ENCODE peak calls at places on chromosomes 6 and 20, in six cellular contexts. L is PC-3, V is H9, M is GM12878, R is breast epithelium, Z is heart left ventricle. D is an unnamed sample. For H3K4me1, the result is how much of the 10 kb centered on the place peaks cover.

GRCh38 chr20:35561268-35561667 is 19.4 kb downstream of the ERGIC3 start:
- DNase-seq in V (peak), L (peak), Z (no peak), M (no peak), R (no peak), D (no peak)

GRCh38 chr6:4345543-4345942 is 210.2 kb upstream of the ECI2 start:
- DNase-seq in R (no peak), L (no peak), V (no peak), M (no peak), Z (peak), D (no peak)

GRCh38 chr20:13295637-13296036 is 74.6 kb downstream of the ISM1 start:
- DNase-seq in L (no peak), V (peak), R (no peak), Z (no peak), M (no peak), D (no peak)

GRCh38 chr20:63056236-63057132 is 49.7 kb upstream of the BHLHE23 start:
- DNase-seq in V (peak), M (no peak), Z (no peak), L (peak), R (no peak), D (peak)

GRCh38 chr6:170223718-170224693 is 66.9 kb downstream of the DLL1 start:
- DNase-seq in M (no peak), R (no peak), Z (peak), L (no peak), V (no peak), D (no peak)

GRCh38 chr20:53224851-53225250 is 252.7 kb downstream of the TSHZ2 start:
- DNase-seq in L (no peak), R (no peak), M (no peak), Z (no peak), V (no peak), D (no peak)

GRCh38 chr6:155352812-155353211 is 38.5 kb upstream of the TFB1M start:
- DNase-seq in L (no peak), Z (no peak), V (no peak), R (no peak), M (no peak), D (no peak)

GRCh38 chr6:26304213-26305096 is 60.5 kb upstream of the BTN3A2 start:
- DNase-seq in L (no peak), V (no peak), R (no peak), M (no peak), Z (peak), D (no peak)

GRCh38 chr6:138035070-138035469 is 72.1 kb downstream of the PERP start:
- DNase-seq in V (no peak), Z (no peak), L (peak), M (no peak), R (no peak), D (no peak)

GRCh38 chr20:13771853-13772453 is 12.8 kb downstream of the ESF1 start:
- DNase-seq in M (no peak), L (peak), R (no peak), Z (no peak), V (no peak), D (no peak)

GRCh38 chr6:145539831-145540230 is 195.5 kb downstream of the EPM2A start:
- DNase-seq in R (no peak), Z (no peak), L (peak), V (no peak), M (no peak), D (no peak)

GRCh38 chr20:19275630-19276071 is 63.2 kb downstream of the SLC24A3 start:
- DNase-seq in L (no peak), Z (peak), V (no peak), R (peak), M (no peak), D (peak)

GRCh38 chr6:69847507-69847812 is 18.9 kb upstream of the COL19A1 start:
- DNase-seq in V (no peak), Z (no peak), R (no peak), L (no peak), M (no peak), D (no peak)

GRCh38 chr20:37821691-37822655 is 81.0 kb upstream of the VSTM2L start:
- DNase-seq in V (no peak), R (peak), M (no peak), Z (no peak), L (no peak), D (no peak)

DNA sequence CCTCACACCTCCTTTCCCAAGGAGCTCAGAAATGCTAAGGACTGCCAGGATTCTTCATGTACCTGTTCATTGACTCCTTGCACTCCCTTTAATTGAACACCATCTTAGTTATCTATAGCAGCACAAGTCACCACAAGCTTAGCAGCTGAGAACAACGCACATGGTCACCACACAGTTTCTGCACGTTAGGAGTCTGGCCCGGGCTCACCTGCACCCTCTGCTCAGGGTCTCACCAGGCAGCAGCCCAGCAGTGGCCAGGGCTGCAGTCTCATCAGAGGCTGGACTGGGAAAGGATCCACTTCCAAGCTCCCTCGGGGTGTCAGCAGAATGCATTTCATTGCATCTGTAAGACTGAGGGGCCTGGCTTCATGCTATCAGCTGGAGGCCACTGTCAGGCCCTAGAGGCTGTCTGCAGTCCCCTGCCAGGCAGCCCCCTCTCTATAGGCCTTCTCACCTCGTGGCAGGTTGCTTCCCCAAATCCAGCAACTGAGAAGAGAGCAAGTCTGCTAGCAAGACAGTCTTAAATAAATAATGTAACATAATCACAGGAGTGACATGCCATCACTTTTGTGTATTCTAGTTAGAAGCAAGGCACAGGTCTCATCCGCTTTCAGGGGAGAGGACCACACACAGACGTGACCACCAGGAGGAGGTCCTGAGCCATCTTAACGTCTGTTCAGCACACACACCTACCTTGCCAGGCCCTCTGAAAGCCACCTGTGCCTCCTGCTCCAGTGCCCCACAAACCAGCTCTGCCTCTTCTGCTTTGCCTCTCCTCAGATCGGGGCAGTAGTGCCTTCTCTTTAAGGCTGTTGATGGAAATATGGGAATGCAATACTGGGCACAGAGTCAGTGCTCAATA is 165.2 kb upstream of the CST7 start:
- DNase-seq in Z (no peak), L (peak), R (no peak), M (peak), V (peak), D (peak)
- TF ChIP-seq CTCF in Z (no peak), L (peak), R (no peak), M (peak), V (peak), D (no peak)

DNA sequence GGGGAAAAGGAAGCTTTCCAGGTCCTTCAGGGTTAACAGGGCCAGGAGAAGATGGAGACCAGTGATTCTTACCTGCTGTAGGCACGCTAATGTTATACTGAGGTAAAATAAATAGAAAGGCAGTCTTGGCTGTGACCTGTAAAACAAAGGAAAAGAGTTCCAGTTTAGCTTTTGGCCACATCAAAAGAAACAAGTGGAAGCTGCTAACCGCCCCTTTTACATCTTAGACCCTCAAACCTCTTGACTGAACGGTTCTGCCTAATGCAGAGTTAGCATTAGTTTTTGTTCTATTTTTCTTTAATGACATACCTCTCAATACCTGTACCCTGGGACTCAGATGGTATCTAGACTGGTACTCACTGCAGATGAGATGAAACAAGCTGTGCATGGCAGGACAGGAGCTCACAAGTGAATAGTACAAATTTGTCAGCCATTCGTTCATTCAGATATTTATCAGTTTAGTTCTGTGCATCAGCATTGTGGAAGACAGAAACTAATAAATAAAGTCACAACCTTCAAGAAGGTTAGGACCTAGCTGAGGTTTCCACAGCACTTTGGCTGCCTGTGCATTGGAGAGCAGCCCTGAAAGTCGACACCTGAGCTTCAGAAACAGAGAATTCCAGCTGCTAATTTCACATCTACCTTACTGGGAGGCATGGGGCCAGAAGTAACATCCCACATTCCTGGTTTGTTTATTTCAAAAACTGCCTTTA is 41.0 kb downstream of the TRAM2 start:
- DNase-seq in V (no peak), Z (no peak), R (no peak), L (no peak), M (no peak), D (no peak)
- H3K4me1 ChIP-seq in V (under half), Z (under half), R (under half), L (under half), M (under half), D (under half)

GRCh38 chr6:31707701-31708100 is 1.0 kb downstream of the LY6G6F start:
- DNase-seq in M (no peak), Z (no peak), L (no peak), V (no peak), R (no peak), D (no peak)
- TF ChIP-seq CTCF in M (no peak), Z (no peak), L (no peak), V (no peak), R (no peak), D (no peak)

DNA sequence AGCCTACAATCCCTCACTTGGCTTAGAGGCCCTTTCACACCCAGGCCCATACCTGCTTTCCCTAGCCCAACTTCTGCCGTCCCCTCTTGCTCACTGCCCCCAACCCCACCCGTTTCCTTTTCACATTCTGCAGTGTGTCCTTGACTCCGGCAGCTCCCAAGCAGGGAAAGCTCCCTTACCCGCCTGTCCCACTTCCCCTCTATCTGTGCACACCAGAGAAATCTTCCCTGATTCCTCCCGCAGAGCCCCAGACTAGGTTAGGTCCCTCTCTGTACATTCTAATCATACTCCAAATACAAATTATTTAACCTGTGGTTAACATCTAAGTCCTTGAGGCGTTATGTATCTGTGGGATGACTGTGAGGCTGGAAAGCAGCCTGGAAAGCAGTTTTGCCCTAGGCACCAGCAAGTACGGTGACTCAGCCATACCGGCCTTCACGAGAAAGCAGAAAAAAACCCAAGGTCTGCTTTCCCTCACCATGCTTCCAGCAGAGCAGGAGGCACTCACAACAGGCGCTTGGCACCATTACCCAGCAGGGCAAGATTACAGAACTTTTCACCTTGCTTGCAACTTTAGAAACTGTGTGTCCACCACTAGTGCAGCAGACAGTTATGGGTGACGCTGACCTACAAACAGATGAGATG is 22.3 kb downstream of the ELOVL5 start:
- DNase-seq in Z (peak), M (no peak), L (peak), R (peak), V (peak), D (no peak)
- H3K4me1 ChIP-seq in Z (under half), M (under half), L (half or more), R (under half), V (under half), D (under half)

DNA sequence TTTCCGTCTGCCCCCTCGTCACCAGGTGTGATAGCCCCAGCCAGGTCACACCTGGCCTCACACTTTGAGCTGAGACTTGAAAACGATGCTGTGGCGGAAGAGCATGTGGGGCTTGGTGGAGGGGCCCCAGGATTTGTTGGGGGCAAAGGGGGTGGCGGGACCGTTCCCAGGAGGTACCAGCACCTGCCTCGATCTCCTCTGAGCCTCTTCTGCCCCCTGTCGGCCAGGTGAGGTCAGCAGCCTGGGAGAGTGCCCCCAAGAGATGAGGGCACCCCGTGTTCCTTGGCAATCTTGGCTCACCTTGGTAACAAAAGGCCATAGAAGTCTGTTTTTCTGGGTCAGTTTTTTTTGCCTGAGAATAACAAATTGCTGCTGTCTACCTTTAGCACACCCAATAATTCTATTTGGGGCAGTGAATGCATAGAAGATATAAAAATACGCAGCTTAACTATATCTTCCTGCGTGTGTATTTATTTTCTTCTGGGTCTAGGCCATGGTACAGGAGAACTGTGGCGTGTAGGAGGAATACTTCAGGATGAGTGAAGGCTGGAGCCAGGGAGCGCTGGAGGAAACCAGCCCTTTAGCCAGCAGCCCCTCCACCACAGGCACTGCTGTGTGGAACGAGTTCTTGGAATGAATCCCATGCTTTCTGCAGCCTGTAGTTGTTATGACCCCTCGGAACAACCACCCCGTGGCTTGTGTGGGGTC is 25.2 kb downstream of the SPATA2 start:
- DNase-seq in L (peak), Z (no peak), M (no peak), R (no peak), V (no peak), D (no peak)
- TF ChIP-seq CTCF in L (peak), Z (no peak), M (no peak), R (peak), V (peak), D (peak)

DNA sequence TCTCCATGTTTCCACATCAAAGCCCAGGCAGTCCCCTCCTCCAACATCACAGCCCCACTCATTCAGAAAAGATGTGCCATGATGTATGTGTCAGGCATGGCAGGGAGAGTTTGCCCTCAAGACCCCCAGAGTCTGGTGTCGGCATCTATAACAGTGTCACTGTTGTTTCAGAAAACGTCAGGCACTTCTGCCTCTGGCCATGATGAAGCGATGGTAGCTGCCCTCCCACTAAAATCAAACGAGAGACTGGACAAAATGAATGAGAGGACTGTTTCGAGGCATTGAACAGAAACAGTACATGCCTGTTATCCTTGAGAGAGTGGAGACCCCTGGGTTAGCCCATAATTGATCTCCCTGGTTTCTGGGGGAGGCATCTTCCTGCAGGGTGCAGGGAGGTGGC is 144.6 kb downstream of the SYCP2 start:
- DNase-seq in R (no peak), V (peak), M (no peak), Z (no peak), L (no peak), D (no peak)
- H3K4me1 ChIP-seq in R (under half), V (under half), M (under half), Z (under half), L (under half), D (under half)

GRCh38 chr6:13429406-13429753 is 58.0 kb downstream of the GFOD1 start:
- DNase-seq in L (no peak), M (no peak), V (no peak), Z (no peak), R (peak), D (no peak)

GRCh38 chr6:13427346-13427745 is 60.1 kb downstream of the GFOD1 start:
- DNase-seq in M (peak), R (no peak), L (no peak), V (no peak), Z (no peak), D (no peak)

GRCh38 chr6:13428528-13429405 is 58.6 kb downstream of the GFOD1 start:
- DNase-seq in V (peak), L (no peak), R (no peak), Z (no peak), M (peak), D (no peak)

GRCh38 chr6:13425971-13426931 is 61.1 kb downstream of the GFOD1 start:
- DNase-seq in L (peak), M (peak), V (no peak), R (peak), Z (no peak), D (no peak)

DNA sequence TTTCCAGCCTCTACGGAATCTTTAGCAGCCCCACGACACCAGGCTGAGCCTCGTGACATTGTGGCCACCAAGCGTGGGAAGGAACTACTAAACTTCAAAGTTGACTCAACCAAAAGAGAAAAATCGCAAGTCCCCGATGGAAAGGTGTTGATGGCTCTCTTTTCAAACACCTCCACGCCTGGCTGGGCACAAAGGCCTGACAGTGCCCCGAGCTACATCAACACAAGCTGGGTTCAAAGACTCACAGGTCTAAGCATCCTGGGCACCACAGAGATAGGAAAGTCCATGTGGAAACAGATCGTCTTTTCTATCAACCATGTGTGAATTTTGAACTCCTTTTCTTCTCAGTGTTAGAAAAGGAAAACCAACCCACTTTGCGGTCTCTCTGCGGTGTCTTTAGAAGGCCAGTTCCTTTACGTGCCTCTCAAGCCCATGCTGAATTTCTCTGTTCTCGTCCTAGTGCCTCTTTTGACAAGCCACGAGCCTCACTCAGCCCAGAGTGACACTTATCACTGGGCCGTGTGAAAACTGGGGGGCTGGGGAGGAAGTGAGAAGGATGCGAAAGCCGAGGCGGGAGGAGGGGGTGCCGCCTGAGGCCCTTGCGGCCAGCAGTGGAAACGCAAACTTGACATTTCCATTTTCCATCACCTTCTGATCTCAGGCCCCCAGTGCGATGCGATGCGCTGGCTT is 59.4 kb downstream of the GFOD1 start:
- DNase-seq in Z (no peak), V (peak), L (no peak), M (peak), R (no peak), D (peak)
- TF ChIP-seq CTCF in Z (no peak), V (peak), L (no peak), M (peak), R (no peak), D (no peak)

GRCh38 chr6:109316909-109317308 is 65.4 kb downstream of the CD164 start:
- DNase-seq in R (no peak), M (no peak), V (no peak), Z (no peak), L (no peak), D (no peak)

GRCh38 chr6:109313139-109313538 is 69.1 kb downstream of the CD164 start:
- DNase-seq in L (no peak), M (no peak), V (no peak), R (no peak), Z (no peak), D (no peak)

GRCh38 chr6:109318328-109318876 is 63.9 kb downstream of the CD164 start:
- DNase-seq in V (no peak), L (no peak), Z (no peak), R (peak), M (no peak), D (no peak)

GRCh38 chr6:109314313-109314712 is 68.0 kb downstream of the CD164 start:
- DNase-seq in R (no peak), L (no peak), Z (no peak), V (no peak), M (no peak), D (no peak)

GRCh38 chr6:109315331-109316129 is 66.7 kb downstream of the CD164 start:
- DNase-seq in Z (no peak), V (no peak), M (no peak), R (no peak), L (no peak), D (no peak)
- H3K4me1 ChIP-seq in Z (under half), V (under half), M (under half), R (under half), L (under half), D (under half)

D was measured in lower lobe of right lung.